ENCODE peak calls at places on chromosomes 13 and 19, in five cellular contexts. S is IMR-90, B is psoas muscle, J is cardiac fibroblast, X is WERI-Rb-1. T is an unnamed sample.

GRCh38 chr19:3969435-3970312 is 1.2 kb downstream of the DAPK3 start:
- DNase-seq in S (peak; percentile 82), B (peak; percentile 78), J (peak; percentile 92), X (no peak), T (peak; percentile 83)

GRCh38 chr19:15248648-15249559 is 16.7 kb upstream of the EPHX3 start:
- DNase-seq in S (peak; percentile 91), B (peak; percentile 94), J (peak; percentile 94), X (no peak), T (peak; percentile 83)

GRCh38 chr19:3387645-3388589 is 21.5 kb downstream of the NFIC start:
- DNase-seq in S (peak; percentile 39), B (peak; percentile 96), J (no peak), X (no peak), T (no peak)

GRCh38 chr19:44142014-44142523 is 715 bp downstream of the ZNF234 start:
- DNase-seq in S (peak; percentile 42), B (no peak), J (peak; percentile 52), X (no peak), T (peak; percentile 22)

GRCh38 chr19:2207991-2208860 is 27.9 kb downstream of the PLEKHJ1 start:
- DNase-seq in S (peak; percentile 57), B (peak; percentile 76), J (peak; percentile 84), X (peak; percentile 77), T (peak; percentile 80)

GRCh38 chr19:36686365-36687213 is 823 bp upstream of the ZNF567 start:
- DNase-seq in S (peak; percentile 5), B (peak; percentile 54), J (peak; percentile 9), X (no peak), T (no peak)

GRCh38 chr19:27905074-27905473 is 1307.9 kb downstream of the UQCRFS1 start:
- DNase-seq in S (no peak), B (no peak), J (no peak), X (no peak), T (no peak)

GRCh38 chr13:108031859-108032258 is 183.5 kb downstream of the LIG4 start:
- DNase-seq in S (no peak), B (no peak), J (no peak), X (no peak), T (no peak)

GRCh38 chr19:3708207-3708931 is at the start of gene TJP3:
- DNase-seq in S (peak; percentile 39), B (peak; percentile 67), J (no peak), X (peak; percentile 53), T (peak; percentile 20)

GRCh38 chr13:21149568-21149967 is 26.8 kb downstream of the SKA3 start:
- DNase-seq in S (peak; percentile 38), B (no peak), J (peak; percentile 1), X (no peak), T (no peak)

GRCh38 chr13:47076536-47076935 is 179.7 kb upstream of the HTR2A start:
- DNase-seq in S (peak; percentile 13), B (no peak), J (no peak), X (no peak), T (peak; percentile 35)

GRCh38 chr13:78658630-78659449 is at the start of gene OBI1:
- DNase-seq in S (peak; percentile 89), B (peak; percentile 95), J (peak; percentile 93), X (peak; percentile 79), T (peak; percentile 86)

GRCh38 chr19:46413262-46414031 is at the start of gene CCDC8:
- DNase-seq in S (peak; percentile 92), B (peak; percentile 83), J (peak; percentile 85), X (no peak), T (peak; percentile 64)

GRCh38 chr19:49212302-49212701 is 54.7 kb downstream of the TRPM4 start:
- DNase-seq in S (no peak), B (no peak), J (peak; percentile 21), X (no peak), T (no peak)

GRCh38 chr13:44866512-44866911 is 122.8 kb downstream of the NUFIP1 start:
- DNase-seq in S (no peak), B (no peak), J (no peak), X (no peak), T (no peak)

GRCh38 chr13:73576291-73576690 is 517.5 kb downstream of the KLF5 start:
- DNase-seq in S (no peak), B (no peak), J (no peak), X (no peak), T (no peak)

GRCh38 chr19:30784850-30785459 is 412.8 kb downstream of the ZNF536 start:
- DNase-seq in S (peak; percentile 26), B (peak; percentile 61), J (peak; percentile 22), X (peak; percentile 75), T (no peak)

GRCh38 chr13:111852701-111853100 is 214.2 kb upstream of the SOX1 start:
- DNase-seq in S (no peak), B (no peak), J (no peak), X (no peak), T (no peak)

GRCh38 chr19:58450836-58451357 is 525 bp upstream of the ZNF324B start:
- DNase-seq in S (no peak), B (no peak), J (no peak), X (no peak), T (no peak)

GRCh38 chr19:39408392-39409206 is 2.0 kb downstream of the ZFP36 start:
- DNase-seq in S (peak; percentile 52), B (peak; percentile 70), J (peak; percentile 60), X (no peak), T (peak; percentile 53)

GRCh38 chr13:98301721-98302120 is 124.7 kb upstream of the RNF113B start:
- DNase-seq in S (peak; percentile 89), B (no peak), J (no peak), X (no peak), T (no peak)

GRCh38 chr19:11295665-11296245 is at the start of gene TSPAN16:
- DNase-seq in S (no peak), B (no peak), J (no peak), X (no peak), T (no peak)

GRCh38 chr19:29119582-29119981 is 93.4 kb downstream of the UQCRFS1 start:
- DNase-seq in S (no peak), B (no peak), J (no peak), X (no peak), T (peak; percentile 6)

GRCh38 chr19:41575998-41576397 is at the start of gene CEACAM21:
- DNase-seq in S (no peak), B (peak; percentile 64), J (no peak), X (no peak), T (no peak)

GRCh38 chr19:54606891-54607781 is 13.7 kb downstream of the LILRA1 start:
- DNase-seq in S (no peak), B (no peak), J (no peak), X (no peak), T (no peak)

GRCh38 chr19:31962565-31962996 is 382.8 kb upstream of the ZNF507 start:
- DNase-seq in S (no peak), B (no peak), J (no peak), X (no peak), T (no peak)

GRCh38 chr13:82438320-82438719 is 1444.0 kb downstream of the SLITRK1 start:
- DNase-seq in S (no peak), B (no peak), J (no peak), X (no peak), T (no peak)

GRCh38 chr13:113209880-113210421 is 538 bp downstream of the CUL4A start:
- DNase-seq in S (peak; percentile 55), B (peak; percentile 77), J (peak; percentile 62), X (peak; percentile 84), T (peak; percentile 66)

GRCh38 chr13:113205428-113205931 is 3.0 kb downstream of the PCID2 start:
- DNase-seq in S (peak; percentile 65), B (no peak), J (peak; percentile 67), X (no peak), T (peak; percentile 31)

GRCh38 chr13:113209336-113209879 is at the start of gene CUL4A:
- DNase-seq in S (peak; percentile 60), B (peak; percentile 86), J (peak; percentile 73), X (peak; percentile 94), T (peak; percentile 52)

GRCh38 chr13:113208424-113209335 is at the start of gene PCID2:
- DNase-seq in S (peak; percentile 84), B (peak; percentile 94), J (peak; percentile 90), X (peak; percentile 99), T (peak; percentile 70)

GRCh38 chr13:113207890-113208423 is 512 bp downstream of the PCID2 start:
- DNase-seq in S (peak; percentile 59), B (no peak), J (peak; percentile 63), X (peak; percentile 68), T (peak; percentile 45)
- TF ChIP-seq CTCF in S (peak; percentile 6), B (no peak), J (no peak), X (peak; percentile 24), T (no peak)

GRCh38 chr19:7494416-7495098 is 5.7 kb upstream of the PEX11G start:
- DNase-seq in S (no peak), B (peak; percentile 74), J (peak; percentile 65), X (peak; percentile 30), T (no peak)
- TF ChIP-seq CTCF in S (no peak), B (no peak), J (peak; percentile 34), X (no peak), T (peak; percentile 41)

GRCh38 chr13:31236211-31236786 is 36.5 kb downstream of the B3GLCT start:
- DNase-seq in S (peak; percentile 54), B (no peak), J (peak; percentile 68), X (no peak), T (peak; percentile 49)

DNA sequence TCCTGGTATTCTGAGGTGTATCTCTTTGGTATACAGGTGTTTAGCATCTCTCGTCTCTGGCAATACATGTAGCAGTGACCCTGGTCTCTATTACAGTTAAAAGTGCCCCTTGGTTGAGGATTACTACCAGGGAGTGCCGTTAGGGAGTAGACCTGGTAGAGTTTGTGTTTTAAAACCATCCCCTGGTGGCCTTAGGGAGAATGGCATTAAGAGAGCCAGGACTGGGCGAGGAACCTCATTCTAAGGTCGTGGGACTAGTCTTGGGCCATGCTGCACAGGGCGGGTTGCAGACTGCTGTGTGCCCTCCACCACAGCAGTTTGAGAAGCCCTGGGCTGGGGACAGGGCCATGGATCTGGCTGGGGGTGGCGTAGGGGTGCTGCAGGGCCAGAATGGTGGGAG is 35.0 kb downstream of the B3GLCT start:
- DNase-seq in S (no peak), B (no peak), J (peak; percentile 15), X (no peak), T (no peak)
- TF ChIP-seq CTCF in S (peak; percentile 29), B (no peak), J (peak; percentile 53), X (peak; percentile 30), T (peak; percentile 62)

GRCh38 chr13:67742478-67742877 is 512.3 kb upstream of the PCDH9 start:
- DNase-seq in S (no peak), B (no peak), J (no peak), X (no peak), T (no peak)

GRCh38 chr13:67740871-67741475 is 510.8 kb upstream of the PCDH9 start:
- DNase-seq in S (no peak), B (no peak), J (no peak), X (no peak), T (no peak)

GRCh38 chr13:67735651-67736050 is 505.5 kb upstream of the PCDH9 start:
- DNase-seq in S (no peak), B (no peak), J (no peak), X (no peak), T (no peak)

DNA sequence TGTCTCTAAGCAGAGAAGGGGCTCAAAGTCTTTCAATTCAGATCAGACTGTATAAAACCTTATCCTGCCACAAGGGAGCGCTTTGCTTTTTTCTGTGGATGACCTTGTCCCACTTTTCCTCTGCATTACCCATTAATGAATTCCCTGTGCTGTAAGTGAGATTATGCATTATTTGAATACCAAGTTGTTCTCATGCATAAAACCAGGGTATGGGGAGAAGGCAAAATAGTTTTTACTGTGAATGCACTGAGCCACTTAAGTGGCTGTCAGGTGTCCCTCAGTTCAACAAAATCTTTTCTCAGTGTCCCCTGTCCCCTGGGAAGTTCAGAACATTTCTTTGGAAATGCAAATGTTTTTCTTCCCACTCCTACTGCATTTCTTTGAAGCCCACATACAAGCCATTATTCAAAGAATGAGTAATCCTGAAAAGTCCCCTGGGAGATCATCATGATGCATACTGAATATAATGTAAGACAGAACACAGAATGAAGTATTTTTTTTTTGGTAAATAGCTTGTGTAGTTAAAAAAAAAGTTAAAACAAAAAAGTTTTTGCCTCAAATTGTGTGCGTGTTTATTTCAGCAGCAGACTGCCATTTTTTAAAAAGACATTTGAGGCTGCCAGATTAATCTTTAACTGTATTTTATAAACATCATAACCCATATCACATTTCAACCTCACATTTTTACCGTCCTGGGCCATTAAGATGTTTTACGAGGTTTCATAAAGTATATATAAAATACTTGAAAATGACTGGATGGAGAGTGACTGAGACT is 506.7 kb upstream of the PCDH9 start:
- DNase-seq in S (peak; percentile 68), B (no peak), J (peak; percentile 85), X (peak; percentile 7), T (no peak)
- TF ChIP-seq CTCF in S (peak; percentile 24), B (no peak), J (no peak), X (peak; percentile 27), T (no peak)